ENCODE peak calls at places on chromosomes 1 and 21, in four cellular contexts. One of them, this sample, is unnamed.

GRCh38 chr1:234856719-234857310 is 246.8 kb upstream of the IRF2BP2 start:
- DNase-seq in MG63: no peak
- DNase-seq in neural progenitor cell: no peak
- DNase-seq in neuronal stem cell: no peak
- DNase-seq in this sample: no peak

GRCh38 chr1:12770620-12771019 is 2.9 kb upstream of the PRAMEF12 start:
- DNase-seq in MG63: no peak
- DNase-seq in neural progenitor cell: no peak
- DNase-seq in neuronal stem cell: no peak
- DNase-seq in this sample: no peak

GRCh38 chr1:239987103-239987745 is 104.5 kb upstream of the FMN2 start:
- DNase-seq in MG63: peak
- DNase-seq in neural progenitor cell: peak
- DNase-seq in neuronal stem cell: no peak
- DNase-seq in this sample: peak

GRCh38 chr1:23210351-23210785 is 6.9 kb downstream of the HTR1D start:
- DNase-seq in MG63: no peak
- DNase-seq in neural progenitor cell: peak
- DNase-seq in neuronal stem cell: no peak
- DNase-seq in this sample: no peak

GRCh38 chr1:15188145-15188544 is 34.6 kb downstream of the TMEM51 start:
- DNase-seq in MG63: no peak
- DNase-seq in neural progenitor cell: peak
- DNase-seq in neuronal stem cell: no peak
- DNase-seq in this sample: no peak

GRCh38 chr1:99441234-99442095 is 177.2 kb downstream of the PLPPR4 start:
- DNase-seq in MG63: peak
- DNase-seq in neural progenitor cell: no peak
- DNase-seq in neuronal stem cell: no peak
- DNase-seq in this sample: peak

GRCh38 chr1:214205053-214205452 is 75.9 kb upstream of the SMYD2 start:
- DNase-seq in MG63: no peak
- DNase-seq in neural progenitor cell: peak
- DNase-seq in neuronal stem cell: peak
- DNase-seq in this sample: no peak

GRCh38 chr1:25634896-25635295 is 18.3 kb downstream of the MAN1C1 start:
- DNase-seq in MG63: no peak
- DNase-seq in neural progenitor cell: no peak
- DNase-seq in neuronal stem cell: no peak
- DNase-seq in this sample: no peak

GRCh38 chr21:39022901-39023693 is 160.2 kb downstream of the PSMG1 start:
- DNase-seq in MG63: no peak
- DNase-seq in neural progenitor cell: no peak
- DNase-seq in neuronal stem cell: no peak
- DNase-seq in this sample: no peak

GRCh38 chr1:41742219-41742618 is 176.5 kb downstream of the HIVEP3 start:
- DNase-seq in MG63: peak
- DNase-seq in neural progenitor cell: no peak
- DNase-seq in neuronal stem cell: no peak
- DNase-seq in this sample: peak

GRCh38 chr1:10626011-10626731 is 151.4 kb downstream of the PEX14 start:
- DNase-seq in MG63: no peak
- DNase-seq in neural progenitor cell: no peak
- DNase-seq in neuronal stem cell: no peak
- DNase-seq in this sample: no peak

GRCh38 chr1:32900956-32901822 is at the start of gene TMEM54:
- DNase-seq in MG63: peak
- DNase-seq in neural progenitor cell: peak
- DNase-seq in neuronal stem cell: no peak
- DNase-seq in this sample: peak

GRCh38 chr1:245327842-245328241 is 173.1 kb downstream of the KIF26B start:
- DNase-seq in MG63: no peak
- DNase-seq in neural progenitor cell: no peak
- DNase-seq in neuronal stem cell: no peak
- DNase-seq in this sample: no peak

GRCh38 chr1:48466594-48466993 is 5.4 kb downstream of the SPATA6 start:
- DNase-seq in MG63: no peak
- DNase-seq in neural progenitor cell: no peak
- DNase-seq in neuronal stem cell: no peak
- DNase-seq in this sample: no peak

GRCh38 chr1:85607126-85607912 is 26.8 kb downstream of the CCN1 start:
- DNase-seq in MG63: peak
- DNase-seq in neural progenitor cell: peak
- DNase-seq in neuronal stem cell: peak
- DNase-seq in this sample: peak

GRCh38 chr1:6130036-6130435 is 50.1 kb downstream of the CHD5 start:
- DNase-seq in MG63: no peak
- DNase-seq in neural progenitor cell: no peak
- DNase-seq in neuronal stem cell: no peak
- DNase-seq in this sample: no peak

GRCh38 chr1:167173516-167174184 is 47.0 kb upstream of the POU2F1 start:
- DNase-seq in MG63: peak
- DNase-seq in neural progenitor cell: peak
- DNase-seq in neuronal stem cell: no peak
- DNase-seq in this sample: peak

GRCh38 chr1:21607549-21608529 is 61.3 kb downstream of the RAP1GAP start:
- DNase-seq in MG63: peak
- DNase-seq in neural progenitor cell: peak
- DNase-seq in neuronal stem cell: peak
- DNase-seq in this sample: peak

GRCh38 chr1:157542676-157543075 is 9.6 kb downstream of the FCRL5 start:
- DNase-seq in MG63: peak
- DNase-seq in neural progenitor cell: no peak
- DNase-seq in neuronal stem cell: no peak
- DNase-seq in this sample: no peak

GRCh38 chr1:2215909-2216766 is 12.0 kb upstream of the SKI start:
- DNase-seq in MG63: no peak
- DNase-seq in neural progenitor cell: no peak
- DNase-seq in neuronal stem cell: no peak
- DNase-seq in this sample: no peak

GRCh38 chr1:47725000-47725731 is 272.0 kb downstream of the TRABD2B start:
- DNase-seq in MG63: no peak
- DNase-seq in neural progenitor cell: peak
- DNase-seq in neuronal stem cell: no peak
- DNase-seq in this sample: no peak

GRCh38 chr1:63701187-63701586 is 72.6 kb upstream of the ROR1 start:
- DNase-seq in MG63: no peak
- DNase-seq in neural progenitor cell: no peak
- DNase-seq in neuronal stem cell: no peak
- DNase-seq in this sample: no peak

GRCh38 chr1:162070094-162070748 is 730 bp downstream of the NOS1AP start:
- DNase-seq in MG63: no peak
- DNase-seq in neural progenitor cell: peak
- DNase-seq in neuronal stem cell: no peak
- DNase-seq in this sample: no peak

GRCh38 chr1:86582161-86582560 is 35.3 kb downstream of the CLCA4 start:
- DNase-seq in MG63: no peak
- DNase-seq in neural progenitor cell: no peak
- DNase-seq in neuronal stem cell: no peak
- DNase-seq in this sample: no peak

GRCh38 chr1:222950892-222951291 is 136.1 kb downstream of the DISP1 start:
- DNase-seq in MG63: no peak
- DNase-seq in neural progenitor cell: no peak
- DNase-seq in neuronal stem cell: no peak
- DNase-seq in this sample: no peak

GRCh38 chr1:3379934-3380333 is 74.5 kb upstream of the ARHGEF16 start:
- DNase-seq in MG63: no peak
- DNase-seq in neural progenitor cell: no peak
- DNase-seq in neuronal stem cell: no peak
- DNase-seq in this sample: no peak

This sample was measured in HCEC 1CT.